ENCODE peak calls at places on chromosomes 3 and 15, in ten cellular contexts. S is Calu3; U is cardiac fibroblast; V is psoas muscle; T is GM23338; M is adrenal gland; Q is HL-60; G is A673; N is CD4-positive, alpha-beta T cell; F is pancreas. C is an unnamed sample.

GRCh38 chr3:128426128-128426921 is 40.4 kb downstream of the DNAJB8 start:
- DNase-seq in S (peak; percentile 88), U (peak; percentile 27), V (no peak), T (peak; percentile 78), M (no peak), Q (peak; percentile 30), G (peak; percentile 58), N (peak; percentile 69), F (peak; percentile 86), C (peak; percentile 66)

GRCh38 chr3:13536832-13537231 is 12.1 kb upstream of the FBLN2 start:
- DNase-seq in S (peak; percentile 24), U (peak; percentile 51), V (no peak), T (peak; percentile 42), M (no peak), Q (no peak), G (no peak), N (no peak), F (no peak), C (no peak)

GRCh38 chr3:13025090-13025489 is 48.1 kb downstream of the IQSEC1 start:
- DNase-seq in S (peak; percentile 68), U (peak; percentile 42), V (peak; percentile 68), T (no peak), M (peak; percentile 93), Q (no peak), G (no peak), N (no peak), F (no peak), C (no peak)

GRCh38 chr15:41935566-41936020 is 36.8 kb downstream of the EHD4 start:
- DNase-seq in S (no peak), U (no peak), V (no peak), T (no peak), M (no peak), Q (no peak), G (no peak), N (no peak), F (no peak), C (no peak)

GRCh38 chr15:68791431-68792283 is 29.0 kb downstream of the ANP32A start:
- DNase-seq in S (no peak), U (no peak), V (no peak), T (peak; percentile 36), M (no peak), Q (peak; percentile 52), G (no peak), N (no peak), F (no peak), C (peak; percentile 36)

GRCh38 chr3:4849739-4850138 is 129.5 kb upstream of the BHLHE40 start:
- DNase-seq in S (no peak), U (no peak), V (no peak), T (no peak), M (no peak), Q (no peak), G (no peak), N (no peak), F (no peak), C (no peak)

GRCh38 chr3:180011927-180012326 is 24.8 kb downstream of the PEX5L start:
- DNase-seq in S (no peak), U (no peak), V (no peak), T (no peak), M (no peak), Q (no peak), G (no peak), N (no peak), F (no peak), C (no peak)

GRCh38 chr3:60497922-60498321 is 753.3 kb downstream of the FHIT start:
- DNase-seq in S (no peak), U (peak; percentile 0), V (no peak), T (no peak), M (no peak), Q (no peak), G (no peak), N (no peak), F (no peak), C (no peak)

GRCh38 chr3:30810617-30811016 is 83.8 kb downstream of the GADL1 start:
- DNase-seq in S (no peak), U (peak; percentile 6), V (no peak), T (peak; percentile 4), M (no peak), Q (no peak), G (peak; percentile 11), N (no peak), F (no peak), C (no peak)

GRCh38 chr3:47019201-47019600 is 39.7 kb downstream of the NBEAL2 start:
- DNase-seq in S (no peak), U (no peak), V (no peak), T (no peak), M (no peak), Q (no peak), G (no peak), N (no peak), F (no peak), C (no peak)

GRCh38 chr15:67186226-67186649 is 68.2 kb downstream of the AAGAB start:
- DNase-seq in S (no peak), U (peak; percentile 72), V (peak; percentile 79), T (no peak), M (peak; percentile 76), Q (peak; percentile 71), G (no peak), N (no peak), F (no peak), C (no peak)

GRCh38 chr3:3648961-3649360 is 150.3 kb upstream of the LRRN1 start:
- DNase-seq in S (no peak), U (no peak), V (no peak), T (no peak), M (no peak), Q (no peak), G (no peak), N (no peak), F (no peak), C (no peak)

DNA sequence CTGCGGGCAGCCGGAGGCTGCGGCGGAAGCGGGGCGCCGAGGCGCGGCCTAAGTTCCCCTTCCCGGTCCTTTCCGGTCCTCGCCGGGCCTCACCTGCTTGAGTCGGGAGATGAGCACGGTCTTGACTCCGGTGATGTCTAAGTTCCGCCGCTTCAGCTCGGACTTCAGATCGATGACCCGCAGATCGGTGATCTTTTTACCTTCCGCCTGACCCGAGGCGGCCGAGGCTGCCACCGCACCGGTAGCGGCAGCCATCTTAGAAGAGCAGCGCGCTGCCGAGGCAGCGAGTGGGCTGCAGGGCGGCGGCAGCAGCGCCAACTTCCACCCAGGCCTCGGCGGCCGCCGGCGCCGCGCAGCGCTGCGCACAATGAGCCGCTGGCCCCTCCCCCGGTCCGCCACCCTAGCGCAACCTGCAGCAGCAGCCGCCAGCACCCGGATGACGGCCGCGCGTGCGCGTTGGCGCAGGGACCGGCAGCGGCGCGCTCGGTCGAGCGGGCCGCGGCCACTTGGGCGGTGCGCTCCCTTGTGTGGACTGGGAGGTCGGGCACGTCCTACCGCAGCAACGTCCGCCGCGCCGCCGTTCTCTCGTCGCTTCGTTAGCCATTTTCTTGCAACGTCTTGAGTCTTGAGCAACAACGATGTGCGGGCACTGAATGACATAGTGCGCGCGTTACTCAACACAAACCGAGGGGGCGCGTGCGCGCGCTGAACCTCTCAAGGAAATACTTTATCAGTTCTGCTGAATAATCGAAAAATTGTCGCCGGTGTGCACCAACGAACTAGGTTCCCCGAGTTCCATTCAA is at the start of gene SLTM:
- DNase-seq in S (peak; percentile 97), U (peak; percentile 97), V (peak; percentile 94), T (peak; percentile 95), M (peak; percentile 96), Q (peak; percentile 95), G (peak; percentile 96), N (peak; percentile 92), F (peak; percentile 97), C (peak; percentile 87)
- TF ChIP-seq CTCF in S (peak; percentile 44), U (peak; percentile 44), V (peak; percentile 20), T (peak; percentile 4), M (peak; percentile 46), Q (no peak), G (peak; percentile 35), N (no peak), F (no peak), C (no peak)

DNA sequence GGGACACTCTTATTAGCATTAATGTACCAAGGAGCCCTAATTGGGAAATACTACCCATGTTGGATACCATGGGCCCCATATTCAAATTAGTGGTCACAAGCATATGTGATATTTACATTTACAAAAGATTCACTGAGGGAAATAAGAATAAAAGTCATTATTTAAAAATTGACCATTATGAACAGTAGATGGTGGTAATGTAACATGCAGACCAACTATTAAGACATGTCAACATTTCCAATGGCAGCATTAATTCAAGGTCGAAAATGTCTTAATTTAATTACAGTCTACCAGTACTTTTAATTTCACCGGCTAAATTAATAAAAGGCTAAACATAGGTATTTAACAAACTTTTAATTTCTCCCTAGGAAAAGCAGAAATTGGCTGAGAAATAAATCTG is 26.3 kb downstream of the NEK11 start:
- DNase-seq in S (no peak), U (peak; percentile 54), V (no peak), T (no peak), M (no peak), Q (no peak), G (peak; percentile 16), N (no peak), F (no peak), C (no peak)
- TF ChIP-seq CTCF in S (no peak), U (peak; percentile 42), V (peak; percentile 22), T (no peak), M (peak; percentile 50), Q (no peak), G (peak; percentile 38), N (no peak), F (no peak), C (no peak)

GRCh38 chr3:32873491-32874130 is 55.8 kb downstream of the TRIM71 start:
- DNase-seq in S (peak; percentile 3), U (no peak), V (peak; percentile 21), T (no peak), M (no peak), Q (peak; percentile 61), G (no peak), N (no peak), F (no peak), C (no peak)
- TF ChIP-seq CTCF in S (no peak), U (no peak), V (no peak), T (peak; percentile 59), M (no peak), Q (no peak), G (no peak), N (no peak), F (no peak), C (no peak)

GRCh38 chr15:56890038-56890437 is 28.4 kb upstream of the TCF12 start:
- DNase-seq in S (no peak), U (no peak), V (no peak), T (no peak), M (no peak), Q (no peak), G (no peak), N (no peak), F (no peak), C (no peak)

GRCh38 chr15:56887782-56888127 is 30.7 kb upstream of the TCF12 start:
- DNase-seq in S (no peak), U (no peak), V (no peak), T (no peak), M (no peak), Q (no peak), G (no peak), N (no peak), F (no peak), C (no peak)

GRCh38 chr15:56886450-56886856 is 32.0 kb upstream of the TCF12 start:
- DNase-seq in S (no peak), U (no peak), V (no peak), T (peak; percentile 21), M (peak; percentile 53), Q (no peak), G (no peak), N (no peak), F (no peak), C (no peak)

GRCh38 chr15:56883088-56883487 is 35.4 kb upstream of the TCF12 start:
- DNase-seq in S (no peak), U (no peak), V (no peak), T (no peak), M (no peak), Q (no peak), G (no peak), N (no peak), F (no peak), C (no peak)

GRCh38 chr15:56886878-56887781 is 31.3 kb upstream of the TCF12 start:
- DNase-seq in S (peak; percentile 97), U (peak; percentile 99), V (peak; percentile 95), T (peak; percentile 95), M (peak; percentile 97), Q (peak; percentile 85), G (peak; percentile 95), N (peak; percentile 79), F (peak; percentile 96), C (peak; percentile 81)
- TF ChIP-seq CTCF in S (no peak), U (no peak), V (no peak), T (no peak), M (peak; percentile 20), Q (no peak), G (no peak), N (no peak), F (no peak), C (no peak)

C was measured in activated B cell treated with CpG ODN at 0.5 μM for 24 hours.